ENCODE peak calls at places on chromosomes 1 and 21, in six cellular contexts. N is RWPE1, W is occipital lobe, G is fibroblast of the aortic adventitia, Z is KBM-7, A is H4. V is an unnamed sample.
A peak's percentile ranks its signal among the peaks of the same experiment; 100 is the strongest.

GRCh38 chr1:32334864-32335618 is 992 bp downstream of the MARCKSL1 start:
- DNase-seq in N (peak; percentile 41), W (no peak), G (peak; percentile 26), Z (peak; percentile 70), A (no peak), V (peak; percentile 54)

GRCh38 chr21:42562816-42563215 is 49.2 kb downstream of the SLC37A1 start:
- DNase-seq in N (no peak), W (no peak), G (no peak), Z (no peak), A (no peak), V (no peak)

GRCh38 chr1:170664828-170665617 is 1.1 kb downstream of the PRRX1 start:
- DNase-seq in N (no peak), W (no peak), G (peak; percentile 59), Z (no peak), A (no peak), V (peak; percentile 59)

GRCh38 chr1:18155881-18156385 is 48.3 kb downstream of the IGSF21 start:
- DNase-seq in N (no peak), W (no peak), G (no peak), Z (no peak), A (no peak), V (no peak)

GRCh38 chr1:167141963-167142362 is 48.1 kb downstream of the STYXL2 start:
- DNase-seq in N (no peak), W (no peak), G (no peak), Z (no peak), A (no peak), V (no peak)

GRCh38 chr21:40194181-40194580 is 326.9 kb downstream of the PCP4 start:
- DNase-seq in N (no peak), W (no peak), G (no peak), Z (no peak), A (no peak), V (no peak)

GRCh38 chr1:61330571-61330970 is 248.2 kb downstream of the NFIA start:
- DNase-seq in N (no peak), W (no peak), G (no peak), Z (no peak), A (no peak), V (no peak)

GRCh38 chr1:192950926-192951325 is 108.2 kb downstream of the UCHL5 start:
- DNase-seq in N (no peak), W (no peak), G (no peak), Z (no peak), A (no peak), V (no peak)

GRCh38 chr21:32978346-32979270 is 47.1 kb upstream of the OLIG2 start:
- DNase-seq in N (no peak), W (peak; percentile 31), G (no peak), Z (no peak), A (no peak), V (no peak)

GRCh38 chr1:33460947-33461629 is 11.4 kb upstream of the ZSCAN20 start:
- DNase-seq in N (no peak), W (no peak), G (no peak), Z (peak; percentile 55), A (no peak), V (no peak)

GRCh38 chr1:209513226-209513625 is 70.3 kb upstream of the CAMK1G start:
- DNase-seq in N (peak; percentile 69), W (no peak), G (peak; percentile 42), Z (peak; percentile 43), A (peak; percentile 62), V (peak; percentile 28)

GRCh38 chr1:24769656-24770651 is 24.7 kb downstream of the CLIC4 start:
- DNase-seq in N (peak; percentile 69), W (no peak), G (peak; percentile 95), Z (peak; percentile 55), A (peak; percentile 96), V (no peak)

GRCh38 chr1:158002630-158003408 is 9.4 kb downstream of the KIRREL1 start:
- DNase-seq in N (no peak), W (no peak), G (no peak), Z (no peak), A (no peak), V (no peak)

GRCh38 chr1:107877749-107878148 is 87.2 kb downstream of the VAV3 start:
- DNase-seq in N (no peak), W (no peak), G (no peak), Z (peak; percentile 50), A (no peak), V (no peak)

GRCh38 chr1:194342484-194343262 is 1156.3 kb upstream of the B3GALT2 start:
- DNase-seq in N (no peak), W (no peak), G (no peak), Z (peak; percentile 3), A (peak; percentile 9), V (no peak)

GRCh38 chr21:44872568-44873355 is 728 bp downstream of the PTTG1IP start:
- DNase-seq in N (no peak), W (no peak), G (peak; percentile 40), Z (peak; percentile 71), A (no peak), V (no peak)

GRCh38 chr1:229815076-229815475 is 189.0 kb downstream of the URB2 start:
- DNase-seq in N (no peak), W (no peak), G (no peak), Z (no peak), A (no peak), V (no peak)

GRCh38 chr21:38311765-38312164 is 55.0 kb downstream of the KCNJ15 start:
- DNase-seq in N (no peak), W (no peak), G (no peak), Z (no peak), A (no peak), V (no peak)

GRCh38 chr1:112242470-112242869 is 153.5 kb upstream of the CTTNBP2NL start:
- DNase-seq in N (no peak), W (no peak), G (no peak), Z (no peak), A (no peak), V (no peak)

GRCh38 chr1:177959793-177960515 is 9.9 kb downstream of the SEC16B start:
- DNase-seq in N (peak; percentile 54), W (no peak), G (peak; percentile 52), Z (no peak), A (peak; percentile 23), V (peak; percentile 14)